ENCODE peak calls at places on chromosomes 2 and 18, in five cellular contexts. One of them, this sample, is unnamed.

GRCh38 chr2:148237911-148238310 is 217.0 kb downstream of the MBD5 start:
- DNase-seq in PC-3: no peak
- DNase-seq in mesendoderm: no peak
- DNase-seq in GM23248: peak
- DNase-seq in H9: no peak
- DNase-seq in this sample: no peak

GRCh38 chr2:201188449-201188848 is 5.5 kb downstream of the CASP10 start:
- DNase-seq in PC-3: no peak
- DNase-seq in GM23248: no peak
- DNase-seq in H9: no peak
- DNase-seq in mesendoderm: no peak
- DNase-seq in this sample: no peak

GRCh38 chr2:13230221-13230620 is 513.5 kb downstream of the TRIB2 start:
- DNase-seq in mesendoderm: peak
- DNase-seq in GM23248: no peak
- DNase-seq in PC-3: peak
- DNase-seq in H9: no peak
- DNase-seq in this sample: no peak

GRCh38 chr2:221096651-221097567 is 475.2 kb downstream of the EPHA4 start:
- DNase-seq in H9: no peak
- DNase-seq in PC-3: peak
- DNase-seq in mesendoderm: no peak
- DNase-seq in GM23248: peak
- DNase-seq in this sample: no peak

GRCh38 chr2:104969564-104969963 is 68.3 kb upstream of the MRPS9 start:
- DNase-seq in GM23248: no peak
- DNase-seq in mesendoderm: peak
- DNase-seq in PC-3: peak
- DNase-seq in H9: peak
- DNase-seq in this sample: peak

GRCh38 chr2:100580474-100581264 is 17.9 kb downstream of the PDCL3 start:
- DNase-seq in PC-3: no peak
- DNase-seq in H9: no peak
- DNase-seq in GM23248: no peak
- DNase-seq in mesendoderm: no peak
- DNase-seq in this sample: no peak

GRCh38 chr2:231111987-231112386 is 12.9 kb downstream of the HTR2B start:
- DNase-seq in H9: no peak
- DNase-seq in PC-3: peak
- DNase-seq in mesendoderm: no peak
- DNase-seq in GM23248: peak
- DNase-seq in this sample: no peak

GRCh38 chr18:75574197-75574596 is 146.7 kb upstream of the SMIM21 start:
- DNase-seq in PC-3: no peak
- DNase-seq in GM23248: no peak
- DNase-seq in mesendoderm: no peak
- DNase-seq in H9: no peak
- DNase-seq in this sample: no peak

GRCh38 chr18:12321331-12321730 is 13.3 kb downstream of the TUBB6 start:
- DNase-seq in mesendoderm: no peak
- DNase-seq in H9: no peak
- DNase-seq in GM23248: peak
- DNase-seq in PC-3: no peak
- DNase-seq in this sample: no peak

GRCh38 chr2:181465686-181466375 is 8.6 kb downstream of the ITGA4 start:
- DNase-seq in H9: no peak
- DNase-seq in PC-3: no peak
- DNase-seq in mesendoderm: peak
- DNase-seq in GM23248: peak
- DNase-seq in this sample: no peak

GRCh38 chr2:70668432-70668831 is 99.6 kb downstream of the ADD2 start:
- DNase-seq in PC-3: no peak
- DNase-seq in H9: no peak
- DNase-seq in GM23248: no peak
- DNase-seq in mesendoderm: no peak
- DNase-seq in this sample: no peak

GRCh38 chr18:26909599-26910290 is 44.2 kb upstream of the AQP4 start:
- DNase-seq in mesendoderm: peak
- DNase-seq in PC-3: peak
- DNase-seq in H9: peak
- DNase-seq in GM23248: peak
- DNase-seq in this sample: no peak

GRCh38 chr2:164692114-164692513 is 70.8 kb upstream of the GRB14 start:
- DNase-seq in PC-3: no peak
- DNase-seq in H9: no peak
- DNase-seq in mesendoderm: no peak
- DNase-seq in GM23248: peak
- DNase-seq in this sample: no peak

GRCh38 chr2:180449171-180449570 is 442.1 kb upstream of the CWC22 start:
- DNase-seq in mesendoderm: no peak
- DNase-seq in H9: no peak
- DNase-seq in PC-3: no peak
- DNase-seq in GM23248: peak
- DNase-seq in this sample: no peak

GRCh38 chr18:51575171-51575570 is 377.7 kb upstream of the MEX3C start:
- DNase-seq in PC-3: no peak
- DNase-seq in GM23248: no peak
- DNase-seq in mesendoderm: no peak
- DNase-seq in H9: no peak
- DNase-seq in this sample: no peak

GRCh38 chr2:162579986-162580385 is 236.1 kb downstream of the GCA start:
- DNase-seq in PC-3: no peak
- DNase-seq in mesendoderm: peak
- DNase-seq in GM23248: no peak
- DNase-seq in H9: no peak
- DNase-seq in this sample: peak

GRCh38 chr2:219287569-219288265 is 8.6 kb downstream of the DNAJB2 start:
- DNase-seq in mesendoderm: no peak
- DNase-seq in PC-3: no peak
- DNase-seq in GM23248: no peak
- DNase-seq in H9: no peak
- DNase-seq in this sample: no peak

GRCh38 chr2:225086915-225087314 is 44.6 kb upstream of the DOCK10 start:
- DNase-seq in H9: no peak
- DNase-seq in mesendoderm: no peak
- DNase-seq in PC-3: no peak
- DNase-seq in GM23248: no peak
- DNase-seq in this sample: no peak

GRCh38 chr18:46431522-46432171 is 225.4 kb downstream of the LOXHD1 start:
- DNase-seq in PC-3: no peak
- DNase-seq in mesendoderm: peak
- DNase-seq in H9: no peak
- DNase-seq in GM23248: no peak
- DNase-seq in this sample: peak

GRCh38 chr2:215680605-215681598 is 245.0 kb upstream of the FN1 start:
- DNase-seq in GM23248: peak
- DNase-seq in H9: no peak
- DNase-seq in mesendoderm: no peak
- DNase-seq in PC-3: peak
- DNase-seq in this sample: no peak

GRCh38 chr2:238914648-238915015 is 66.7 kb downstream of the TWIST2 start:
- DNase-seq in GM23248: peak
- DNase-seq in mesendoderm: no peak
- DNase-seq in H9: no peak
- DNase-seq in PC-3: peak
- DNase-seq in this sample: no peak

GRCh38 chr18:57188851-57189565 is 42.1 kb downstream of the BOD1L2 start:
- DNase-seq in mesendoderm: no peak
- DNase-seq in H9: no peak
- DNase-seq in GM23248: no peak
- DNase-seq in PC-3: no peak
- DNase-seq in this sample: no peak

GRCh38 chr2:64858541-64859031 is 130.6 kb upstream of the SLC1A4 start:
- DNase-seq in H9: no peak
- DNase-seq in mesendoderm: no peak
- DNase-seq in PC-3: no peak
- DNase-seq in GM23248: peak
- DNase-seq in this sample: no peak

GRCh38 chr2:195364015-195364965 is 292.7 kb upstream of the SLC39A10 start:
- DNase-seq in mesendoderm: no peak
- DNase-seq in PC-3: peak
- DNase-seq in GM23248: peak
- DNase-seq in H9: no peak
- DNase-seq in this sample: no peak

GRCh38 chr18:55513199-55513598 is 74.8 kb downstream of the TCF4 start:
- DNase-seq in H9: no peak
- DNase-seq in PC-3: no peak
- DNase-seq in mesendoderm: no peak
- DNase-seq in GM23248: peak
- DNase-seq in this sample: no peak

GRCh38 chr2:45571940-45572339 is 39.1 kb downstream of the SRBD1 start:
- DNase-seq in H9: no peak
- DNase-seq in mesendoderm: no peak
- DNase-seq in PC-3: no peak
- DNase-seq in GM23248: no peak
- DNase-seq in this sample: no peak

GRCh38 chr2:239400000-239400831 is 604 bp downstream of the HDAC4 start:
- DNase-seq in PC-3: peak
- DNase-seq in GM23248: peak
- DNase-seq in H9: peak
- DNase-seq in mesendoderm: no peak
- DNase-seq in this sample: peak

GRCh38 chr18:3305933-3306332 is 44.0 kb downstream of the MYL12B start:
- DNase-seq in GM23248: peak
- DNase-seq in PC-3: no peak
- DNase-seq in H9: no peak
- DNase-seq in mesendoderm: no peak
- DNase-seq in this sample: no peak

GRCh38 chr2:64866797-64867196 is 122.4 kb upstream of the SLC1A4 start:
- DNase-seq in H9: no peak
- DNase-seq in mesendoderm: no peak
- DNase-seq in PC-3: peak
- DNase-seq in GM23248: peak
- DNase-seq in this sample: no peak

DNA sequence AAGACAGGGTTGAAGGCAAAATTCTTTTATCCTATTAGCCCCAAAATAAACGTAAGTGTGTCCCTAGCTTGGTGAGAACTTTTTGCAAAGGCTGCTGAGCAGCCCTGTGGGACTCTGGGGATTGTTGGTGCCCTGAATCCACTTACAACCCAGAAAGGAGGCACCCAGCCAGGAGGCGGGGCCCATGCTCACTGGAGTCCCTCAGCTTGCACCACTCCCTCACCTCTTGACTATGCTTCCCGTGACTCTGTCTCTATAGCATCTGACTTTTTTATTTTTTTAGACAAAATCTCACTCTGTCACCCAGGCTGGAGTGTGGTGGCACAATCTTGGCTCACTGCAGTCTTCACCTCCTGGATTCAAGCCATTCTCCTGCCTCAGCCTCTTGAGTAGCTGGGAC is 15.8 kb upstream of the COL6A3 start:
- DNase-seq in PC-3: no peak
- DNase-seq in GM23248: peak
- DNase-seq in H9: no peak
- DNase-seq in mesendoderm: no peak
- DNase-seq in this sample: no peak
- H3K9ac ChIP-seq in PC-3: peak
- H3K9ac ChIP-seq in GM23248: peak
- H3K9ac ChIP-seq in H9: no peak
- H3K9ac ChIP-seq in mesendoderm: no peak
- H3K9ac ChIP-seq in this sample: no peak

GRCh38 chr2:240964854-240965295 is 33.5 kb upstream of the SNED1 start:
- DNase-seq in GM23248: no peak
- DNase-seq in mesendoderm: no peak
- DNase-seq in PC-3: no peak
- DNase-seq in H9: peak
- DNase-seq in this sample: no peak

GRCh38 chr2:240966457-240966905 is 31.9 kb upstream of the SNED1 start:
- DNase-seq in PC-3: no peak
- DNase-seq in GM23248: no peak
- DNase-seq in mesendoderm: no peak
- DNase-seq in H9: no peak
- DNase-seq in this sample: no peak

GRCh38 chr2:240965296-240965904 is 33.0 kb upstream of the SNED1 start:
- DNase-seq in GM23248: no peak
- DNase-seq in PC-3: no peak
- DNase-seq in H9: no peak
- DNase-seq in mesendoderm: no peak
- DNase-seq in this sample: no peak

GRCh38 chr2:240966906-240967680 is 31.3 kb upstream of the SNED1 start:
- DNase-seq in H9: peak
- DNase-seq in mesendoderm: no peak
- DNase-seq in PC-3: no peak
- DNase-seq in GM23248: no peak
- DNase-seq in this sample: no peak

DNA sequence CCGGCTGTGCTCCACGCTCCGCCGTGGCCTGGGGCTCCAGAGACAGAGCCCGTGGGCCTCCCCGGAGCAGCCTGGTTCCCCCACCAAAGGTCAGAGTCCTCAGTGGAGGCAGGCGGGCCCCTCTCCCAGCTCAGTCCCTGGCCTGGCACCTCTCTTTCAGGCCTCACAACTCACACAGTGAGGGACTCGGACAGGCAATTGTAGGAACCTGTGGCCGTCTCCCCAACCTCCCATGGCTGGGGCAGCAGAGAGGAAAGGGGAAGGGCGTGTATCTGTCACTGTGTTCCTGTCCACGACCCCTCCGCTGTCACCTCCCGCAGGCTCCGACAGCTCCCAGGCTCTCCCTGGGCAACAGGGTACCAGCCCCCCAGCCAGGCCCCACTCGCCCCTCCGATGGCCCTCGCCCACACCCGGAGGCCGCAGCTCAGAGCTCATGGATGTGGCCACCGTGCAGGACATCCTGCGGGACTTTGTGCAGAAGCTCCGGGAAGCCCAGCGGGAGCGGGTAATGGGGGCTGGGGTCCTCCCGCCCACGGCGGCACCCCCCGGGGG is 32.4 kb upstream of the SNED1 start:
- DNase-seq in mesendoderm: no peak
- DNase-seq in H9: no peak
- DNase-seq in GM23248: no peak
- DNase-seq in PC-3: no peak
- DNase-seq in this sample: no peak
- H3K9ac ChIP-seq in mesendoderm: no peak
- H3K9ac ChIP-seq in H9: no peak
- H3K9ac ChIP-seq in GM23248: no peak
- H3K9ac ChIP-seq in PC-3: no peak
- H3K9ac ChIP-seq in this sample: no peak

GRCh38 chr2:170260188-170260587 is 82.2 kb downstream of the MYO3B start:
- DNase-seq in mesendoderm: no peak
- DNase-seq in PC-3: no peak
- DNase-seq in H9: no peak
- DNase-seq in GM23248: no peak
- DNase-seq in this sample: no peak
- H3K9ac ChIP-seq in mesendoderm: no peak
- H3K9ac ChIP-seq in PC-3: no peak
- H3K9ac ChIP-seq in H9: no peak
- H3K9ac ChIP-seq in GM23248: no peak
- H3K9ac ChIP-seq in this sample: no peak

DNA sequence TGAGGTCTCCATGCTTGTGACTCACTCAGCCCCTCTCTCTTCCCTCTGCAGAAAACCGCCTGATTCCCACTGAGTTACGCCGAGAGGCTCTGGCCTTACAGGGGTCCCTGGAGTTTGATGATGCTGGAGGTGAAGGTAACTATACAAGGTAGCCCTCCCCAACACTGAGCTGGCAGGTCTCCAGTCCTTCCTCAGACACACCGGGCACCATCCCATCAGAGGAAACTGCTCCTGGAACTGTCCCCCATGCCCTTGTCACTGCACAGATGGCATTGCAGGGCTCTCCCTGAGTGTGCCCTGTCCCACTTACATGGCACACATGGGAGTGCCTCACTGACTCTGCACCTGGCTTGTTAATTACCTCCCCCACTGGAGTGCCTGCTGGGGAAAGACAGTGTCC is 1.9 kb downstream of the IMP4 start:
- DNase-seq in mesendoderm: no peak
- DNase-seq in PC-3: no peak
- DNase-seq in H9: no peak
- DNase-seq in GM23248: no peak
- DNase-seq in this sample: no peak
- H3K9ac ChIP-seq in mesendoderm: no peak
- H3K9ac ChIP-seq in PC-3: no peak
- H3K9ac ChIP-seq in H9: no peak
- H3K9ac ChIP-seq in GM23248: no peak
- H3K9ac ChIP-seq in this sample: no peak